ENCODE peak calls at places on chromosomes 16 and 17, in eight cellular contexts. N, E, W, R, J, I, Z and Q are unnamed samples.

GRCh38 chr16:53546988-53547391 is 44.0 kb upstream of the AKTIP start:
- DNase-seq in Z (no peak), J (no peak), N (no peak), R (no peak), E (peak; percentile 55), W (no peak), I (no peak), Q (no peak)

GRCh38 chr16:89055313-89055712 is 38.3 kb upstream of the ACSF3 start:
- DNase-seq in R (no peak), Z (no peak), W (no peak), I (no peak), N (no peak), J (no peak), E (no peak), Q (no peak)

GRCh38 chr17:78853926-78854394 is 13.3 kb upstream of the USP36 start:
- DNase-seq in W (no peak), I (no peak), R (no peak), N (no peak), E (no peak), J (no peak), Z (no peak), Q (no peak)

GRCh38 chr16:89026121-89026612 is 49.2 kb upstream of the CBFA2T3 start:
- DNase-seq in J (no peak), R (peak; percentile 37), W (peak; percentile 53), E (no peak), Z (no peak), I (no peak), N (no peak), Q (peak; percentile 83)

GRCh38 chr16:75106351-75107274 is 10.0 kb downstream of the LDHD start:
- DNase-seq in Z (no peak), R (no peak), E (no peak), I (no peak), N (no peak), W (no peak), J (no peak), Q (no peak)

GRCh38 chr16:48611329-48612137 is 1.6 kb upstream of the N4BP1 start:
- DNase-seq in E (peak; percentile 68), J (no peak), Z (no peak), I (no peak), N (peak; percentile 100), W (peak; percentile 77), R (peak; percentile 68), Q (peak; percentile 89)

GRCh38 chr16:11797166-11797956 is at the start of gene ZC3H7A:
- DNase-seq in J (peak; percentile 95), W (peak; percentile 94), R (peak; percentile 89), Z (peak; percentile 97), N (peak; percentile 89), I (peak; percentile 97), E (peak; percentile 99), Q (peak; percentile 97)

GRCh38 chr17:51869387-51869786 is 289.1 kb downstream of the CA10 start:
- DNase-seq in E (no peak), J (no peak), I (no peak), R (no peak), W (peak; percentile 10), N (no peak), Z (peak; percentile 11), Q (peak; percentile 21)

GRCh38 chr17:29504711-29505110 is 62.1 kb downstream of the ABHD15 start:
- DNase-seq in I (no peak), N (no peak), Z (no peak), J (no peak), R (no peak), E (no peak), W (no peak), Q (no peak)

GRCh38 chr17:62826956-62827355 is 18.8 kb upstream of the MARCHF10 start:
- DNase-seq in Z (no peak), I (no peak), E (no peak), J (no peak), N (no peak), W (no peak), R (no peak), Q (no peak)

GRCh38 chr17:79023180-79023705 is 726 bp upstream of the C1QTNF1 start:
- DNase-seq in J (no peak), W (no peak), I (no peak), E (no peak), N (no peak), R (no peak), Z (no peak), Q (no peak)

GRCh38 chr16:25493136-25493811 is 198.5 kb upstream of the HS3ST4 start:
- DNase-seq in N (peak; percentile 6), J (no peak), W (no peak), Z (no peak), R (no peak), I (no peak), E (no peak), Q (no peak)

GRCh38 chr17:77129568-77130301 is 11.0 kb upstream of the SEC14L1 start:
- DNase-seq in Z (no peak), J (no peak), I (peak; percentile 65), E (peak; percentile 12), R (no peak), N (no peak), W (no peak), Q (no peak)

GRCh38 chr16:82845076-82845475 is 218.3 kb downstream of the CDH13 start:
- DNase-seq in E (no peak), N (no peak), Z (no peak), R (no peak), I (no peak), W (no peak), J (no peak), Q (no peak)

GRCh38 chr17:50169121-50169764 is 3.4 kb downstream of the SGCA start:
- DNase-seq in N (no peak), Z (peak; percentile 60), J (peak; percentile 69), W (peak; percentile 57), E (peak; percentile 55), R (peak; percentile 41), I (peak; percentile 75), Q (peak; percentile 66)

GRCh38 chr16:55542459-55543082 is 23.9 kb upstream of the CAPNS2 start:
- DNase-seq in R (no peak), E (no peak), Z (no peak), N (no peak), J (no peak), W (no peak), I (no peak), Q (no peak)

GRCh38 chr17:57925361-57925990 is 29.7 kb downstream of the CUEDC1 start:
- DNase-seq in N (no peak), E (no peak), Z (no peak), R (no peak), J (no peak), W (no peak), I (no peak), Q (no peak)

GRCh38 chr17:79538291-79538690 is 72.6 kb downstream of the RBFOX3 start:
- DNase-seq in N (no peak), E (no peak), I (no peak), R (no peak), Z (no peak), W (no peak), J (no peak), Q (no peak)

GRCh38 chr17:4198995-4199394 is 56.0 kb downstream of the CYB5D2 start:
- DNase-seq in N (no peak), E (no peak), J (no peak), W (no peak), I (no peak), Z (no peak), R (no peak), Q (no peak)

GRCh38 chr17:40091691-40092397 is 8.5 kb downstream of the NR1D1 start:
- DNase-seq in N (no peak), W (no peak), I (no peak), R (no peak), E (no peak), Z (no peak), J (no peak), Q (no peak)

GRCh38 chr17:29565643-29566472 is 979 bp downstream of the ABHD15 start:
- DNase-seq in I (no peak), N (no peak), W (peak; percentile 66), Z (no peak), R (peak; percentile 41), J (no peak), E (peak; percentile 85), Q (peak; percentile 73)

GRCh38 chr17:8946476-8946875 is 19.0 kb downstream of the PIK3R5 start:
- DNase-seq in W (no peak), I (no peak), E (no peak), Z (no peak), R (no peak), J (no peak), N (no peak), Q (peak; percentile 48)